ENCODE peak calls at places on chromosomes 12 and 14, in five cellular contexts. U, Y, L, A and Z are unnamed samples.

GRCh38 chr12:54394281-54394719 is 9.8 kb upstream of the ZNF385A start:
- DNase-seq in L (peak), Y (no peak), U (no peak), A (no peak), Z (peak)

GRCh38 chr14:94011795-94012194 is 14.3 kb upstream of the OTUB2 start:
- DNase-seq in U (no peak), L (no peak), A (no peak), Y (no peak), Z (no peak)

GRCh38 chr14:59631237-59631636 is 54.6 kb upstream of the CCDC175 start:
- DNase-seq in U (no peak), A (no peak), L (no peak), Y (no peak), Z (no peak)

GRCh38 chr14:96001866-96002510 is 37.2 kb upstream of the C14orf132 start:
- DNase-seq in A (no peak), Y (no peak), L (no peak), U (no peak), Z (no peak)

GRCh38 chr14:103519043-103519836 is 3.4 kb downstream of the CKB start:
- DNase-seq in Y (no peak), A (no peak), U (no peak), L (no peak), Z (no peak)

GRCh38 chr12:127254420-127254955 is 1012.5 kb upstream of the TMEM132C start:
- DNase-seq in A (no peak), U (no peak), L (no peak), Y (no peak), Z (no peak)

GRCh38 chr12:11879306-11879705 is 191.4 kb upstream of the BCL2L14 start:
- DNase-seq in Y (no peak), A (no peak), L (no peak), U (no peak), Z (no peak)

GRCh38 chr14:63504628-63505027 is 38.5 kb downstream of the PPP2R5E start:
- DNase-seq in U (no peak), L (no peak), A (peak), Y (no peak), Z (no peak)

GRCh38 chr14:97218713-97219355 is 421.7 kb downstream of the VRK1 start:
- DNase-seq in U (no peak), Y (no peak), A (no peak), L (no peak), Z (no peak)

GRCh38 chr14:33901429-33902155 is 49.3 kb downstream of the EGLN3 start:
- DNase-seq in U (no peak), A (no peak), L (no peak), Y (no peak), Z (no peak)

GRCh38 chr12:51852404-51853137 is 4.1 kb upstream of the FIGNL2 start:
- DNase-seq in Y (no peak), L (no peak), A (no peak), U (no peak), Z (no peak)

GRCh38 chr12:130990034-130990433 is 36.3 kb downstream of the ADGRD1 start:
- DNase-seq in U (no peak), A (no peak), Y (no peak), L (no peak), Z (no peak)

GRCh38 chr12:5204271-5204670 is 160.6 kb downstream of the KCNA5 start:
- DNase-seq in Y (no peak), L (no peak), A (no peak), U (no peak), Z (no peak)